ENCODE peak calls at places on chromosomes 6 and 20, in four cellular contexts. G, C, Z and R are unnamed samples.

GRCh38 chr6:30703821-30704220 is 13.0 kb upstream of the NRM start:
- DNase-seq in G (no peak), C (no peak), Z (peak; percentile 45), R (no peak)

GRCh38 chr6:45591306-45591705 is 213.6 kb upstream of the SUPT3H start:
- DNase-seq in G (no peak), C (no peak), Z (peak; percentile 45), R (no peak)

GRCh38 chr20:1019344-1019743 is 17.2 kb upstream of the RSPO4 start:
- DNase-seq in G (no peak), C (no peak), Z (no peak), R (no peak)

GRCh38 chr6:32825966-32826365 is 9.2 kb upstream of the HLA-DOB start:
- DNase-seq in G (no peak), C (peak; percentile 44), Z (peak; percentile 75), R (peak; percentile 33)

GRCh38 chr6:129501401-129502051 is 208.5 kb downstream of the ARHGAP18 start:
- DNase-seq in G (no peak), C (peak; percentile 89), Z (peak; percentile 97), R (peak; percentile 40)

GRCh38 chr6:41634657-41635056 is 3.6 kb upstream of the MDFI start:
- DNase-seq in G (no peak), C (no peak), Z (no peak), R (peak; percentile 34)

GRCh38 chr20:12882832-12883506 is 125.8 kb upstream of the SPTLC3 start:
- DNase-seq in G (no peak), C (no peak), Z (peak; percentile 20), R (no peak)

GRCh38 chr20:33095249-33095648 is 15.8 kb downstream of the BPIFB4 start:
- DNase-seq in G (no peak), C (no peak), Z (no peak), R (no peak)

GRCh38 chr6:36387440-36388303 is at the start of gene ETV7:
- DNase-seq in G (peak; percentile 40), C (no peak), Z (peak; percentile 11), R (no peak)

GRCh38 chr6:13113956-13114593 is 214.3 kb downstream of the TBC1D7 start:
- DNase-seq in G (no peak), C (no peak), Z (no peak), R (no peak)

GRCh38 chr6:158626360-158627167 is 18.0 kb downstream of the DYNLT1 start:
- DNase-seq in G (no peak), C (no peak), Z (no peak), R (no peak)

GRCh38 chr6:150076196-150076893 is 7.4 kb upstream of the ULBP3 start:
- DNase-seq in G (no peak), C (no peak), Z (no peak), R (peak; percentile 29)